ENCODE peak calls at places on chromosomes 11 and 22, in four cellular contexts. U, S, L and J are unnamed samples.

GRCh38 chr11:3137486-3138177 is 27.5 kb downstream of the OSBPL5 start:
- DNase-seq in U (no peak), S (no peak), L (no peak), J (peak; percentile 4)

GRCh38 chr11:68002943-68003845 is 703 bp downstream of the UNC93B1 start:
- DNase-seq in U (peak; percentile 66), S (no peak), L (no peak), J (no peak)

GRCh38 chr22:29757096-29757495 is 9.7 kb downstream of the ZMAT5 start:
- DNase-seq in U (no peak), S (no peak), L (no peak), J (no peak)

GRCh38 chr11:31813961-31814868 is 3.1 kb upstream of the PAX6 start:
- DNase-seq in U (no peak), S (no peak), L (no peak), J (no peak)

GRCh38 chr22:24067587-24068376 is 56.7 kb downstream of the CABIN1 start:
- DNase-seq in U (peak; percentile 76), S (no peak), L (peak; percentile 38), J (peak; percentile 76)

GRCh38 chr11:31325162-31325561 is 44.4 kb downstream of the DCDC1 start:
- DNase-seq in U (peak; percentile 5), S (no peak), L (no peak), J (no peak)

GRCh38 chr11:108221981-108222685 is at the start of gene NPAT:
- DNase-seq in U (no peak), S (no peak), L (no peak), J (no peak)

GRCh38 chr22:36328635-36329216 is 59.0 kb downstream of the MYH9 start:
- DNase-seq in U (peak; percentile 77), S (no peak), L (peak; percentile 92), J (no peak)

GRCh38 chr11:33830903-33831648 is 56.8 kb upstream of the FBXO3 start:
- DNase-seq in U (no peak), S (no peak), L (no peak), J (no peak)

GRCh38 chr22:20571531-20572007 is 64.2 kb downstream of the MED15 start:
- DNase-seq in U (no peak), S (no peak), L (no peak), J (no peak)

GRCh38 chr11:111715142-111715816 is 50.9 kb downstream of the PPP2R1B start:
- DNase-seq in U (no peak), S (no peak), L (no peak), J (no peak)

GRCh38 chr11:36258730-36259360 is 30.4 kb downstream of the COMMD9 start:
- DNase-seq in U (peak; percentile 58), S (peak; percentile 19), L (no peak), J (peak; percentile 58)

GRCh38 chr11:134554861-134555260 is 142.8 kb upstream of the B3GAT1 start:
- DNase-seq in U (no peak), S (no peak), L (peak; percentile 31), J (no peak)

GRCh38 chr11:62539238-62539925 is 7.2 kb downstream of the AHNAK start:
- DNase-seq in U (peak; percentile 49), S (no peak), L (peak; percentile 85), J (peak; percentile 57)

GRCh38 chr11:83272627-83273026 is 13.5 kb downstream of the CCDC90B start:
- DNase-seq in U (no peak), S (no peak), L (no peak), J (no peak)

GRCh38 chr11:1942541-1943260 is 4.4 kb upstream of the MRPL23 start:
- DNase-seq in U (no peak), S (no peak), L (peak; percentile 52), J (peak; percentile 32)

GRCh38 chr11:84522331-84522730 is 1104.8 kb downstream of the DLG2 start:
- DNase-seq in U (no peak), S (no peak), L (no peak), J (no peak)

GRCh38 chr11:96267490-96268010 is 75.4 kb downstream of the MAML2 start:
- DNase-seq in U (no peak), S (no peak), L (no peak), J (no peak)

GRCh38 chr11:9906043-9906791 is 242.3 kb downstream of the SWAP70 start:
- DNase-seq in U (no peak), S (no peak), L (no peak), J (no peak)

GRCh38 chr22:33785283-33785991 is 134.8 kb downstream of the LARGE1 start:
- DNase-seq in U (peak; percentile 3), S (no peak), L (no peak), J (no peak)

GRCh38 chr22:17637490-17638181 is 921 bp upstream of the BCL2L13 start:
- DNase-seq in U (no peak), S (no peak), L (no peak), J (no peak)

GRCh38 chr11:17985517-17985916 is 27.3 kb downstream of the SERGEF start:
- DNase-seq in U (peak; percentile 62), S (no peak), L (peak; percentile 70), J (no peak)

GRCh38 chr11:10761085-10761698 is 10.1 kb downstream of the CTR9 start:
- DNase-seq in U (no peak), S (no peak), L (no peak), J (no peak)

GRCh38 chr11:4658629-4659453 is 15.1 kb downstream of the OR51E1 start:
- DNase-seq in U (no peak), S (no peak), L (no peak), J (no peak)

GRCh38 chr11:18012314-18012905 is 437 bp downstream of the SERGEF start:
- DNase-seq in U (peak; percentile 19), S (no peak), L (peak; percentile 70), J (no peak)

GRCh38 chr11:119468511-119468910 is 45.5 kb upstream of the THY1 start:
- DNase-seq in U (no peak), S (no peak), L (no peak), J (no peak)

GRCh38 chr11:17699157-17700114 is 19.9 kb upstream of the MYOD1 start:
- DNase-seq in U (no peak), S (no peak), L (no peak), J (no peak)

GRCh38 chr11:1691027-1691877 is 5.7 kb upstream of the KRTAP5-6 start:
- DNase-seq in U (no peak), S (no peak), L (peak; percentile 33), J (peak; percentile 90)

GRCh38 chr11:5620606-5621521 is 3.9 kb upstream of the TRIM34 start:
- DNase-seq in U (peak; percentile 34), S (no peak), L (no peak), J (no peak)

GRCh38 chr11:120546312-120547205 is 35.0 kb downstream of the GRIK4 start:
- DNase-seq in U (peak; percentile 75), S (no peak), L (peak; percentile 82), J (no peak)

GRCh38 chr11:3859373-3859881 is 4.0 kb downstream of the STIM1 start:
- DNase-seq in U (peak; percentile 44), S (no peak), L (peak; percentile 74), J (no peak)

GRCh38 chr11:503179-503981 is 3.7 kb downstream of the RNH1 start:
- DNase-seq in U (peak; percentile 62), S (no peak), L (peak; percentile 82), J (no peak)

GRCh38 chr11:66325140-66325754 is 8.4 kb upstream of the CD248 start:
- DNase-seq in U (no peak), S (no peak), L (no peak), J (no peak)

GRCh38 chr11:73187854-73188253 is 30.2 kb upstream of the P2RY2 start:
- DNase-seq in U (no peak), S (no peak), L (peak; percentile 37), J (no peak)

GRCh38 chr22:31244943-31245451 is 32.9 kb downstream of the LIMK2 start:
- DNase-seq in U (no peak), S (no peak), L (no peak), J (no peak)
- H3K4me1 ChIP-seq in U (peaks cover 57% of the 10 kb centered on the region), S (no peaks in the 10 kb centered on the region), L (peaks cover 22% of the 10 kb centered on the region), J (no peaks in the 10 kb centered on the region)

GRCh38 chr11:77065878-77066228 is 918 bp upstream of the CAPN5 start:
- DNase-seq in U (peak; percentile 38), S (peak; percentile 39), L (peak; percentile 72), J (peak; percentile 87)

GRCh38 chr11:77068461-77069335 is 1.9 kb downstream of the CAPN5 start:
- DNase-seq in U (no peak), S (no peak), L (no peak), J (no peak)

GRCh38 chr11:77066229-77067023 is at the start of gene CAPN5:
- DNase-seq in U (peak; percentile 93), S (peak; percentile 88), L (peak; percentile 96), J (peak; percentile 95)

GRCh38 chr11:77069336-77069968 is 2.7 kb downstream of the CAPN5 start:
- DNase-seq in U (no peak), S (no peak), L (no peak), J (no peak)

DNA sequence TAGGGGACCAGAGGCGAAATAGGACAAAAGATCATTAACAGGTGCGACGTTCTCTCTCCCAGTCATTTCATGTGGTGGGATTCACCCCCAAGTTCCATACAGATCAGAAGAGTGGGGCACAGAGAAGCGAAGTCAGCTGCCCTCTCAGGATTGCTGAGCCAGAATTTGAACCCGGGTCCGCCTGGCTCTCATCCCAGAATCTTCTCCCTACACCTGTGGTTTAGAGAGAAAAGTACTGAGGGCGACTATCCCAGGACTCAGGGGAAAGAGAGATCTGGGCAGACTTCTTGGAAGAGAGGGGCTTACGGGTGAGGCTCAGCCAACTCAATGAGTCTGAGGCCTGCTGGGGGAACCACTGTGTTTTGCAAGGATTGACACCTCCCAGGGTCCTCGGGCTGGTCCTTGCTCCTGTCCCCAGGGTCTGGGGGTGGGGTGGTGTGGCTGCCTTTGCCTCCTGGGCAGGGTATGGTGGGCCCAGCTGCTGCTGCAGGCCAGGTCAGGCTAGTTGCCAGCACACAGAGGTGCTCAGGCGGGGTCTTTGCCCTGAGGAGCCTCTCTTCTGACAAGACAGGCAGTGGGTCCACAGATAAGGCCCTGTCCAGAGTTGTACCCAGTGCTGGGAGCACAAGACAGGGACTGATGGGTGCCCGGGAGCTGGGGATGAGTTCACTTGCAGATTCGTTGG is 1.1 kb downstream of the CAPN5 start:
- DNase-seq in U (no peak), S (no peak), L (no peak), J (no peak)
- H3K4me3 ChIP-seq in U (no peak overlapping the region), S (peak overlapping the region; percentile 90), L (peak overlapping the region; percentile 80), J (no peak overlapping the region)

GRCh38 chr11:13008625-13009475 is at the start of gene RASSF10:
- DNase-seq in U (peak; percentile 29), S (no peak), L (no peak), J (no peak)

GRCh38 chr11:13007702-13008435 is 1.2 kb upstream of the RASSF10 start:
- DNase-seq in U (no peak), S (no peak), L (no peak), J (no peak)

GRCh38 chr11:13009921-13010736 is 1.0 kb downstream of the RASSF10 start:
- DNase-seq in U (peak; percentile 45), S (no peak), L (no peak), J (peak; percentile 71)

GRCh38 chr11:13010737-13011342 is 1.7 kb downstream of the RASSF10 start:
- DNase-seq in U (no peak), S (no peak), L (no peak), J (no peak)

GRCh38 chr11:13009476-13009920 is 382 bp downstream of the RASSF10 start:
- DNase-seq in U (no peak), S (no peak), L (no peak), J (no peak)
- H3K4me1 ChIP-seq in U (peaks cover 67% of the 10 kb centered on the region), S (no peaks in the 10 kb centered on the region), L (peaks cover 10% of the 10 kb centered on the region), J (peaks cover 21% of the 10 kb centered on the region)

DNA sequence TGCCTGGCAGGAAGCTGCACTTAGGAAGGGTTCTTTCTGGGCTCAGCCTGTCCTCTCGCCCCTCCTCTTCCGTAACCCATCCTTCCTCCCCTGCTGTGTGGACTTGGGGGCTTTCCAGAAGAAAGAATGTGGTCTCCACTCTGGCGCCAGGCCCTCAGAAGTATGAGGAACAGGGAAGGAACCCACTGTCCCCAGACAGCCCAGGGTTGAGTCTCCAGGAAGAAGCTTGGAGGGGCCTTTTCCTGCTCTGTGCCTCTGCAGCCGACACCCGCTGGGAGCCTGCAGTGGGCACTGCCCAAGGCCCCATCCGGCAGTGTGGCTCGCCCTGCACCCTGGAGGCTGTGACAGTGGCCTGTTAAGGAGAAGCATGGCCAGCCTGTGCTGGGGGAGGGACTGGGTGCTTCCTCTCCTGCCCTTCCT is 112.6 kb downstream of the ST3GAL4 start:
- DNase-seq in U (peak; percentile 13), S (no peak), L (no peak), J (peak; percentile 65)
- H3K4me3 ChIP-seq in U (no peak overlapping the region), S (no peak overlapping the region), L (no peak overlapping the region), J (no peak overlapping the region)